ENCODE peak calls at places on chromosomes 4 and X, in eight cellular contexts. N is fibroblast of lung, X is IMR-90, Q is GM23248, J is K562, P is endothelial cell of umbilical vein, W is neuronal stem cell, I is SK-N-SH. B is an unnamed sample.

GRCh38 chr4:1807258-1807777 is 14.2 kb downstream of the FGFR3 start:
- DNase-seq in P (no peak), X (no peak), Q (no peak), N (no peak), J (no peak), I (no peak), W (no peak), B (peak)

GRCh38 chr4:73505567-73505966 is 24.0 kb downstream of the AFM start:
- DNase-seq in Q (no peak), W (no peak), I (no peak), J (no peak), P (no peak), X (no peak), N (no peak), B (no peak)

GRCh38 chrX:65920620-65921019 is 119.3 kb downstream of the VSIG4 start:
- DNase-seq in J (no peak), Q (no peak), W (no peak), I (no peak), X (no peak), P (no peak), N (no peak), B (no peak)

GRCh38 chr4:147360301-147360700 is 120.6 kb upstream of the EDNRA start:
- DNase-seq in N (peak), P (no peak), X (peak), I (no peak), W (no peak), J (no peak), Q (peak), B (peak)

GRCh38 chr4:140659935-140660710 is 91.4 kb upstream of the UCP1 start:
- DNase-seq in J (no peak), X (peak), P (no peak), Q (no peak), N (peak), W (no peak), I (no peak), B (peak)

GRCh38 chrX:154840856-154841255 is 6.4 kb upstream of the SMIM9 start:
- DNase-seq in Q (peak), N (peak), P (peak), J (peak), X (peak), I (peak), W (no peak), B (peak)

GRCh38 chr4:181281451-181281850 is 961.8 kb upstream of the TENM3 start:
- DNase-seq in Q (no peak), P (no peak), W (no peak), X (no peak), N (no peak), I (no peak), J (no peak), B (no peak)

GRCh38 chr4:80266902-80267380 is 477 bp downstream of the FGF5 start:
- DNase-seq in J (peak), X (peak), Q (peak), N (peak), W (no peak), P (peak), I (peak), B (peak)

GRCh38 chr4:166421556-166422156 is 548.6 kb downstream of the TLL1 start:
- DNase-seq in I (no peak), P (no peak), N (peak), J (no peak), X (peak), W (no peak), Q (peak), B (peak)

GRCh38 chr4:8077181-8078108 is 81.2 kb downstream of the ABLIM2 start:
- DNase-seq in X (no peak), P (no peak), J (no peak), I (no peak), W (no peak), N (no peak), Q (no peak), B (no peak)

GRCh38 chr4:142777045-142777743 is 68.9 kb downstream of the INPP4B start:
- DNase-seq in P (no peak), J (no peak), W (no peak), N (no peak), X (no peak), Q (peak), I (no peak), B (no peak)

GRCh38 chrX:13659057-13659456 is 6.1 kb downstream of the TCEANC start:
- DNase-seq in I (no peak), X (peak), P (no peak), N (peak), J (no peak), Q (peak), W (no peak), B (peak)

GRCh38 chrX:49610718-49611310 is 12.0 kb downstream of the GAGE1 start:
- DNase-seq in P (peak), X (no peak), J (no peak), Q (no peak), I (no peak), N (no peak), W (no peak), B (no peak)

GRCh38 chr4:38313999-38314561 is 349.9 kb upstream of the KLF3 start:
- DNase-seq in J (peak), I (no peak), P (no peak), Q (peak), W (no peak), X (peak), N (peak), B (no peak)

DNA sequence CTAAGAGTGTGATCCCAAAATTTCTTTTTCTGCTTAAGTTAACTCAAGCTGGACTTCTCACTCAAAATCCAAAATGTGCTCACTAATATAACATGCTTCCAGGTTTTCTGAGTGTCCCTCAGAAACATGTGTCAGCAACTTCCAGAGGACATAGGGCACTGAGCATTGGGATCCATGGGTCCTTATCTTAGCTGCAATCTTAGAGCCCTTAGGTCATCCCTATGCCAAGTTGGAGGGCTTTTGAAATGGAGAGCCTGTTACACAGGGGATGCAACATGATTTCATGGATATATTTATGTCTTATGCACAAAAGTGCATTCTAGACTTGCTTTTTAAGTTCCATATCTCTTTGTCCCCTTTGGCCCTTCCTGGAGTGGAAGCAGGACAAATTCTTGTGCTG is 11.7 kb upstream of the HCCS start:
- DNase-seq in N (no peak), X (no peak), Q (no peak), I (no peak), P (no peak), W (no peak), J (no peak), B (no peak)
- H3K9ac ChIP-seq in N (no peak), X (no peak), Q (no peak), I (no peak), P (no peak), W (no peak), J (no peak), B (no peak)

DNA sequence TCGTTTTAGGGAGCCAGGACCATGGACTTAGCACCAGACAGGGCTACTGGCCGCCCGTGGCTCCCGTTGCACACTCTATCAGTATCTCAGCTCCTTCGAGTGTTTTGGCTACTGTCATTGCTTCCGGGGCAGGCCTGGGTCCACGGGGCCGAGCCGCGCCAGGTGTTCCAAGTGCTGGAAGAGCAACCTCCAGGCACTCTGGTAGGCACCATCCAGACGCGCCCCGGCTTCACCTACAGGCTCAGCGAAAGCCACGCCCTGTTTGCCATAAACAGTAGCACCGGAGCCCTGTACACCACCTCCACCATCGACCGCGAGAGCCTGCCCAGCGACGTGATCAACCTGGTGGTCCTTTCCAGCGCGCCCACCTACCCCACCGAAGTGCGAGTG is 1.6 kb downstream of the FAT4 start:
- DNase-seq in Q (peak), I (peak), J (no peak), W (peak), N (no peak), X (no peak), P (no peak), B (no peak)
- H3K9ac ChIP-seq in Q (peak), I (peak), J (no peak), W (peak), N (peak), X (peak), P (peak), B (peak)

GRCh38 chr4:37243722-37244582 is 591 bp upstream of the NWD2 start:
- DNase-seq in I (peak), P (no peak), X (no peak), J (no peak), W (peak), Q (no peak), N (peak), B (peak)
- H3K9ac ChIP-seq in I (no peak), P (no peak), X (no peak), J (no peak), W (peak), Q (no peak), N (no peak), B (no peak)

DNA sequence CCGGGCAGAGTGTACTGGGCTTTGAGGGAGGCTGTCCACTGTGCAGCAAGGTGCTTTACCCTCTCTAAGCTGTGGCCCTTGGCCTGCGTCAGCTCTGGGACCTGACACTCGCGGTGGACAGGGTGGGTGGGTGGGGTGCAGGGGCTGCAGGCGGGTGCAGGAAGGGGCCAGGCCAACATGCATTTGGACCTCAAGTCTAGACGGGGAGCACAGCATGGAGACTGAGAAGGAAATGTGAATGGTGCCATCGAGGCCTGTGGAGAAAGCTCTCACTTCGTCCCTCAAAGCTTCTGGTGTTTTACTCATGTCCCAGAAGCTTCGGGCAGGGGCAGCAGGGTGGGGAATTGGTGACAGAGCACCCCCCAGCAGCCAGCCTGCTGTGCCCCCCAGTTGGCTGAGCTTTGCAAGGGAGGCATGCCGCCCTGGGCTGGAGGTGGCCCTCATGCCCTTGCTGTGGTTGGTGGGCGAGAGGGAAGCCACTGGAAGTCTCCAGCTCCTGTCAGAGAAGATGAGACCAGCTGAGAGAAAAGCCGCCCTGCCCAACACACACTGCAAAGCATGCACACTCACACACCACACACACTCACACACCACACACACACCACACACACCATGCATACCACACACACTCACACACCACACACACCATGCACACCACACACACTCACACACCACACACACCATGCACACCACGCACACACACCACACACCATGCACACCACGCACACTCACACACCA is 12.3 kb downstream of the PNMA6E start:
- DNase-seq in J (no peak), Q (no peak), I (no peak), P (no peak), N (no peak), X (no peak), W (no peak), B (no peak)
- H3K9ac ChIP-seq in J (no peak), Q (no peak), I (no peak), P (no peak), N (no peak), X (no peak), W (no peak), B (no peak)

DNA sequence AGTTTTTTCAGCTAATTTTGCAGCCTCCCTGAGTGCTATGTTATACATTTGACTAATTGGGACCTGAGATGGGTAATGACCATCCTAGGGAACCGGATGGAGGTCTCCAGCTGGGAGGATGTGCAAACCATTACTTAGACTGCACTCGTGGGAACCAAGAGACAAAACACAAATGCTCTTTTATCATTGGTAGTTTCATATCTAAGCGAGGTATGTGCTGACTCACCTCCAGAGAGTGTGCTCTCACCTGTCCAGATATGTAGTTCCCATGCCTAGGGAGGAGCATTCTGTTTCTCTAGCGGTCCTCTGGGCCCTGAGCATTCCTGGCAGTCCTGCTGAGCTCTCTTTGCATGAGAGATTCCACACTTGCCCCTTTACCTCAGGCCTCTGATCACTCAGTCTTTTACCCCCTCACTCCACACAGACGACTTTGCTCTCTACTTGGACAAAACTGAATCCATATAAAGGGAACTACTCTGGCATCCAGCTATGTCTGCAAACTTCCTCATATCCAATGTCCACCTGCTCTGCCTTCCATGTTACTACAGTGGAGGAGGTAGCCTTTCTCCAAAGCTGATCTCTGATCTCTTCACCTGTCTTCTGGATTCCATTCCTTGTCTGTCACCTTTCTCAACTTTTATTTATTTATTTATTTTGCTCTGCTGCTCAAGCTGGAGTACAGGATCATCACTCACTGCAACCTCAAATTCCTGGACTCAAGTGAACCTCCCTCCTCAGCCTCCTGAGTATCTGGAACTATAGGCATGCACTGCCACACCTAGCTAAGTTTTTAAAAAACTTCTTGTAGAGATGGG is 88.4 kb downstream of the LRP2BP start:
- DNase-seq in X (peak), Q (no peak), I (no peak), J (no peak), N (peak), P (no peak), W (no peak), B (no peak)
- H3K9ac ChIP-seq in X (no peak), Q (peak), I (peak), J (no peak), N (no peak), P (no peak), W (no peak), B (peak)

GRCh38 chr4:122826000-122826595 is 533 bp upstream of the FGF2 start:
- DNase-seq in Q (peak), P (peak), N (peak), J (no peak), W (no peak), I (peak), X (peak), B (no peak)
- H3K9ac ChIP-seq in Q (peak), P (no peak), N (peak), J (peak), W (no peak), I (peak), X (peak), B (peak)